ENCODE peak calls at places on chromosome 7, in ten cellular contexts. One of them, this sample, is unnamed.

GRCh38 chr7:87152897-87153641 is 816 bp downstream of the DMTF1 start:
- DNase-seq in left lung: peak
- DNase-seq in neural crest cell: peak
- DNase-seq in fibroblast of pulmonary artery: peak
- DNase-seq in PC-3: peak
- DNase-seq in RWPE2: no peak
- DNase-seq in heart left ventricle: peak
- DNase-seq in fibroblast of mammary gland: peak
- DNase-seq in GM06990: no peak
- DNase-seq in IMR-90: peak
- DNase-seq in this sample: peak

GRCh38 chr7:985915-986741 is 3.1 kb downstream of the CYP2W1 start:
- DNase-seq in IMR-90: peak
- DNase-seq in fibroblast of mammary gland: peak
- DNase-seq in PC-3: peak
- DNase-seq in neural crest cell: no peak
- DNase-seq in left lung: no peak
- DNase-seq in fibroblast of pulmonary artery: peak
- DNase-seq in heart left ventricle: no peak
- DNase-seq in RWPE2: no peak
- DNase-seq in GM06990: no peak
- DNase-seq in this sample: no peak

GRCh38 chr7:136339464-136339863 is 362.3 kb upstream of the MTPN start:
- DNase-seq in RWPE2: no peak
- DNase-seq in heart left ventricle: no peak
- DNase-seq in left lung: no peak
- DNase-seq in IMR-90: no peak
- DNase-seq in fibroblast of mammary gland: no peak
- DNase-seq in neural crest cell: no peak
- DNase-seq in GM06990: no peak
- DNase-seq in PC-3: no peak
- DNase-seq in fibroblast of pulmonary artery: no peak
- DNase-seq in this sample: no peak

GRCh38 chr7:20440472-20441105 is 109.9 kb downstream of the ITGB8 start:
- DNase-seq in left lung: no peak
- DNase-seq in IMR-90: peak
- DNase-seq in fibroblast of mammary gland: peak
- DNase-seq in fibroblast of pulmonary artery: peak
- DNase-seq in GM06990: no peak
- DNase-seq in RWPE2: no peak
- DNase-seq in neural crest cell: peak
- DNase-seq in PC-3: peak
- DNase-seq in heart left ventricle: no peak
- DNase-seq in this sample: peak

GRCh38 chr7:12685550-12685949 is 1.9 kb upstream of the ARL4A start:
- DNase-seq in left lung: no peak
- DNase-seq in IMR-90: peak
- DNase-seq in RWPE2: no peak
- DNase-seq in PC-3: peak
- DNase-seq in fibroblast of mammary gland: peak
- DNase-seq in fibroblast of pulmonary artery: peak
- DNase-seq in GM06990: no peak
- DNase-seq in heart left ventricle: no peak
- DNase-seq in neural crest cell: peak
- DNase-seq in this sample: no peak

GRCh38 chr7:47337021-47337492 is 244.9 kb downstream of the TNS3 start:
- DNase-seq in IMR-90: no peak
- DNase-seq in PC-3: no peak
- DNase-seq in left lung: no peak
- DNase-seq in RWPE2: no peak
- DNase-seq in neural crest cell: no peak
- DNase-seq in GM06990: no peak
- DNase-seq in fibroblast of pulmonary artery: no peak
- DNase-seq in heart left ventricle: no peak
- DNase-seq in fibroblast of mammary gland: no peak
- DNase-seq in this sample: no peak

GRCh38 chr7:111413796-111414195 is 148.5 kb downstream of the IMMP2L start:
- DNase-seq in RWPE2: no peak
- DNase-seq in heart left ventricle: peak
- DNase-seq in fibroblast of pulmonary artery: peak
- DNase-seq in fibroblast of mammary gland: no peak
- DNase-seq in neural crest cell: no peak
- DNase-seq in PC-3: no peak
- DNase-seq in left lung: no peak
- DNase-seq in GM06990: no peak
- DNase-seq in IMR-90: no peak
- DNase-seq in this sample: no peak

GRCh38 chr7:77182261-77182660 is 17.4 kb downstream of the FGL2 start:
- DNase-seq in PC-3: no peak
- DNase-seq in heart left ventricle: no peak
- DNase-seq in IMR-90: no peak
- DNase-seq in GM06990: no peak
- DNase-seq in RWPE2: no peak
- DNase-seq in fibroblast of mammary gland: no peak
- DNase-seq in neural crest cell: no peak
- DNase-seq in left lung: no peak
- DNase-seq in fibroblast of pulmonary artery: no peak
- DNase-seq in this sample: no peak

GRCh38 chr7:29442146-29442545 is 121.5 kb upstream of the PRR15 start:
- DNase-seq in IMR-90: no peak
- DNase-seq in fibroblast of pulmonary artery: peak
- DNase-seq in RWPE2: no peak
- DNase-seq in PC-3: peak
- DNase-seq in neural crest cell: no peak
- DNase-seq in GM06990: no peak
- DNase-seq in fibroblast of mammary gland: peak
- DNase-seq in left lung: no peak
- DNase-seq in heart left ventricle: no peak
- DNase-seq in this sample: no peak

GRCh38 chr7:115417662-115418061 is 495.8 kb downstream of the MDFIC start:
- DNase-seq in heart left ventricle: no peak
- DNase-seq in left lung: no peak
- DNase-seq in GM06990: no peak
- DNase-seq in fibroblast of pulmonary artery: no peak
- DNase-seq in RWPE2: no peak
- DNase-seq in PC-3: no peak
- DNase-seq in IMR-90: no peak
- DNase-seq in neural crest cell: no peak
- DNase-seq in fibroblast of mammary gland: no peak
- DNase-seq in this sample: no peak

GRCh38 chr7:148882668-148883232 is 1.3 kb downstream of the EZH2 start:
- DNase-seq in GM06990: no peak
- DNase-seq in left lung: no peak
- DNase-seq in fibroblast of pulmonary artery: peak
- DNase-seq in PC-3: peak
- DNase-seq in fibroblast of mammary gland: peak
- DNase-seq in RWPE2: no peak
- DNase-seq in heart left ventricle: no peak
- DNase-seq in IMR-90: no peak
- DNase-seq in neural crest cell: no peak
- DNase-seq in this sample: no peak

GRCh38 chr7:31172071-31172470 is 120.0 kb downstream of the ADCYAP1R1 start:
- DNase-seq in fibroblast of mammary gland: no peak
- DNase-seq in fibroblast of pulmonary artery: no peak
- DNase-seq in left lung: no peak
- DNase-seq in PC-3: no peak
- DNase-seq in RWPE2: no peak
- DNase-seq in neural crest cell: no peak
- DNase-seq in GM06990: no peak
- DNase-seq in heart left ventricle: no peak
- DNase-seq in IMR-90: no peak
- DNase-seq in this sample: no peak

GRCh38 chr7:31171216-31171750 is 119.2 kb downstream of the ADCYAP1R1 start:
- DNase-seq in heart left ventricle: no peak
- DNase-seq in IMR-90: no peak
- DNase-seq in neural crest cell: no peak
- DNase-seq in GM06990: no peak
- DNase-seq in fibroblast of mammary gland: no peak
- DNase-seq in PC-3: no peak
- DNase-seq in fibroblast of pulmonary artery: no peak
- DNase-seq in left lung: no peak
- DNase-seq in RWPE2: no peak
- DNase-seq in this sample: no peak

GRCh38 chr7:31175672-31176071 is 123.6 kb downstream of the ADCYAP1R1 start:
- DNase-seq in IMR-90: no peak
- DNase-seq in PC-3: peak
- DNase-seq in fibroblast of pulmonary artery: no peak
- DNase-seq in RWPE2: no peak
- DNase-seq in heart left ventricle: no peak
- DNase-seq in left lung: no peak
- DNase-seq in neural crest cell: no peak
- DNase-seq in GM06990: no peak
- DNase-seq in fibroblast of mammary gland: no peak
- DNase-seq in this sample: no peak
- TF ChIP-seq CTCF in IMR-90: no peak
- TF ChIP-seq CTCF in PC-3: peak
- TF ChIP-seq CTCF in fibroblast of pulmonary artery: no peak
- TF ChIP-seq CTCF in RWPE2: peak
- TF ChIP-seq CTCF in heart left ventricle: no peak
- TF ChIP-seq CTCF in left lung: no peak
- TF ChIP-seq CTCF in neural crest cell: peak
- TF ChIP-seq CTCF in GM06990: peak
- TF ChIP-seq CTCF in fibroblast of mammary gland: no peak
- TF ChIP-seq CTCF in this sample: no peak

DNA sequence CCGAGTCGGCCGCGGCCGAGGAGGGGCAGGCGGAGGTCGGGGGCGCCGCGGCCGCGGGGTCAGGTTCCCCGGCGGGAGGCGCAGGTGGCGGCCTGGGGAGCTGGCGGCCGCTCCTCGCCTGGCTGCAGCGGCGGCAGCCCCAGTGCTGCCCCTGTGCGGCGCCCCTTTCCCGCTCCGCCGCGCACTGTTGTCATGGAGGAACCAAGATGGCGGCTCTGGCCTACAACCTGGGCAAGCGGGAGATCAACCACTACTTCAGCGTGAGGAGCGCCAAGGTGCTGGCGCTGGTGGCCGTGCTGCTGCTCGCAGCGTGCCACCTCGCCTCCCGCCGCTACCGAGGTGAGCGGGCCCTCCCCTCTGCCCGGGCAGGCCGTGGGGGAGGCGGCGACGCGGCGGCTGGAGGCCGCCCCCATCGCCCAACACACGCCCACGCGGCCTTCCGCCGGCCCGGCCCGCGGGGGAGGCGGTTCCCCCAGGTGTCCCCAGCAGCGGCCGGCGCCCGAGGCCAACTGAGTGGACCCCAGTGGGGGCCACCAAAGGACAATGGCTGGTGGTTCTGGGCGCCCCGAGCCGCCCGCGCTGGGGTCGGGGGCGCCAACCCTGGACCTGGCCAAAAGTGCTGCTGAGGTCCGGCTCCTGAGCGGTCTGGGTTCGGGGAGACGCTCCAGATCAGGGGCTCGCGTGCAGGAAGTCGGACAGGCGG is 421 bp downstream of the CASD1 start:
- DNase-seq in PC-3: peak
- DNase-seq in fibroblast of pulmonary artery: peak
- DNase-seq in left lung: peak
- DNase-seq in GM06990: peak
- DNase-seq in fibroblast of mammary gland: peak
- DNase-seq in IMR-90: peak
- DNase-seq in heart left ventricle: peak
- DNase-seq in RWPE2: peak
- DNase-seq in neural crest cell: peak
- DNase-seq in this sample: peak
- TF ChIP-seq CTCF in PC-3: no peak
- TF ChIP-seq CTCF in fibroblast of pulmonary artery: peak
- TF ChIP-seq CTCF in left lung: no peak
- TF ChIP-seq CTCF in GM06990: peak
- TF ChIP-seq CTCF in fibroblast of mammary gland: no peak
- TF ChIP-seq CTCF in IMR-90: peak
- TF ChIP-seq CTCF in heart left ventricle: peak
- TF ChIP-seq CTCF in RWPE2: peak
- TF ChIP-seq CTCF in neural crest cell: peak
- TF ChIP-seq CTCF in this sample: no peak

GRCh38 chr7:122715183-122715582 is 12.5 kb upstream of the RNF148 start:
- DNase-seq in GM06990: no peak
- DNase-seq in neural crest cell: no peak
- DNase-seq in IMR-90: no peak
- DNase-seq in fibroblast of pulmonary artery: no peak
- DNase-seq in left lung: no peak
- DNase-seq in heart left ventricle: no peak
- DNase-seq in PC-3: no peak
- DNase-seq in fibroblast of mammary gland: no peak
- DNase-seq in RWPE2: no peak
- DNase-seq in this sample: no peak
- TF ChIP-seq CTCF in GM06990: no peak
- TF ChIP-seq CTCF in neural crest cell: no peak
- TF ChIP-seq CTCF in IMR-90: no peak
- TF ChIP-seq CTCF in fibroblast of pulmonary artery: no peak
- TF ChIP-seq CTCF in left lung: no peak
- TF ChIP-seq CTCF in heart left ventricle: no peak
- TF ChIP-seq CTCF in PC-3: no peak
- TF ChIP-seq CTCF in fibroblast of mammary gland: no peak
- TF ChIP-seq CTCF in RWPE2: no peak
- TF ChIP-seq CTCF in this sample: no peak

DNA sequence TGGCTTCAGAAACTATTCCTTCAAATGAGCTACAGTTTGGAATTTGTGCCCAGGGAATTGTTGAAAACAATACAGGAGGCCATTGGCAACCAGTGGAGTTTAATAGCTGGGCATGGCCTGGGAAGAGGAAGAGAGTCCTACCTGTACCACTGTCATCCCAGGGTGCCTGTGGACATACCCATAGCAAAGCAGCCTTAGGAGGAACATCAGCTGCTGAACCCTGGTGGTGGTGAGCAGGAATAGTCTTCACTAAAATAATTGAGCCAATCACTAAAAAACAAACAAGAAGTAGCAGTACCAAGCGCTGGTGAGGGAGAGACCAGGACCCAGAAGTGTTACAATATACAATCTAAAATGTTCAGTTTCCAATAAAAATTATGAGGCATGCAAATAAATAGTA is 14.5 kb downstream of the IGFBP1 start:
- DNase-seq in PC-3: no peak
- DNase-seq in neural crest cell: no peak
- DNase-seq in IMR-90: no peak
- DNase-seq in heart left ventricle: no peak
- DNase-seq in fibroblast of pulmonary artery: no peak
- DNase-seq in left lung: no peak
- DNase-seq in RWPE2: no peak
- DNase-seq in fibroblast of mammary gland: no peak
- DNase-seq in GM06990: no peak
- DNase-seq in this sample: no peak
- TF ChIP-seq CTCF in PC-3: no peak
- TF ChIP-seq CTCF in neural crest cell: no peak
- TF ChIP-seq CTCF in IMR-90: no peak
- TF ChIP-seq CTCF in heart left ventricle: no peak
- TF ChIP-seq CTCF in fibroblast of pulmonary artery: peak
- TF ChIP-seq CTCF in left lung: no peak
- TF ChIP-seq CTCF in RWPE2: no peak
- TF ChIP-seq CTCF in fibroblast of mammary gland: peak
- TF ChIP-seq CTCF in GM06990: no peak
- TF ChIP-seq CTCF in this sample: no peak

This sample was measured in GM20000.